ENCODE peak calls at places on chromosomes 7 and 10, in seven cellular contexts. C, Z, M, B, H, S and W are unnamed samples.

GRCh38 chr7:149824748-149825566 is 13.2 kb upstream of the ZNF862 start:
- DNase-seq in C (no peak), Z (no peak), M (peak; percentile 23), B (no peak), H (no peak), S (no peak), W (no peak)

GRCh38 chr7:81447351-81447952 is 322.4 kb downstream of the HGF start:
- DNase-seq in C (peak; percentile 51), Z (no peak), M (no peak), B (peak; percentile 77), H (peak; percentile 47), S (no peak), W (no peak)

GRCh38 chr7:135879238-135879637 is 97.9 kb downstream of the MTPN start:
- DNase-seq in C (no peak), Z (no peak), M (no peak), B (peak; percentile 52), H (no peak), S (no peak), W (no peak)

GRCh38 chr10:76946268-76946667 is 691.3 kb downstream of the KCNMA1 start:
- DNase-seq in C (no peak), Z (no peak), M (peak; percentile 33), B (peak; percentile 72), H (no peak), S (no peak), W (no peak)

GRCh38 chr10:97889461-97890265 is 40.0 kb downstream of the GOLGA7B start:
- DNase-seq in C (peak; percentile 59), Z (no peak), M (no peak), B (peak; percentile 59), H (peak; percentile 66), S (no peak), W (no peak)

GRCh38 chr7:108452707-108453106 is 3.5 kb downstream of the NRCAM start:
- DNase-seq in C (peak; percentile 15), Z (no peak), M (no peak), B (peak; percentile 65), H (peak; percentile 21), S (no peak), W (no peak)

GRCh38 chr7:44706788-44707557 is 41.7 kb upstream of the ZMIZ2 start:
- DNase-seq in C (no peak), Z (no peak), M (no peak), B (no peak), H (no peak), S (no peak), W (no peak)

GRCh38 chr10:43963793-43964425 is 315.2 kb upstream of the ZNF32 start:
- DNase-seq in C (no peak), Z (peak; percentile 59), M (no peak), B (no peak), H (no peak), S (no peak), W (no peak)

GRCh38 chr10:59212399-59212798 is 36.0 kb downstream of the PHYHIPL start:
- DNase-seq in C (no peak), Z (no peak), M (no peak), B (no peak), H (no peak), S (no peak), W (no peak)

GRCh38 chr10:103751696-103752287 is 103.6 kb downstream of the SH3PXD2A start:
- DNase-seq in C (no peak), Z (no peak), M (no peak), B (no peak), H (no peak), S (no peak), W (no peak)

GRCh38 chr7:17109017-17109416 is 189.4 kb upstream of the AHR start:
- DNase-seq in C (no peak), Z (no peak), M (no peak), B (peak; percentile 53), H (no peak), S (no peak), W (no peak)

GRCh38 chr7:43766564-43766963 is 8.1 kb downstream of the BLVRA start:
- DNase-seq in C (no peak), Z (no peak), M (no peak), B (no peak), H (no peak), S (no peak), W (no peak)

GRCh38 chr10:43700306-43700705 is 51.6 kb upstream of the ZNF32 start:
- DNase-seq in C (no peak), Z (no peak), M (no peak), B (peak; percentile 32), H (no peak), S (no peak), W (no peak)

GRCh38 chr10:112852308-112852707 is 97.7 kb upstream of the TCF7L2 start:
- DNase-seq in C (no peak), Z (no peak), M (peak; percentile 36), B (no peak), H (no peak), S (no peak), W (peak; percentile 59)

GRCh38 chr10:130358981-130359650 is 222.9 kb downstream of the GLRX3 start:
- DNase-seq in C (no peak), Z (no peak), M (no peak), B (no peak), H (no peak), S (no peak), W (no peak)

GRCh38 chr7:39130304-39130703 is 152.6 kb downstream of the POU6F2 start:
- DNase-seq in C (no peak), Z (no peak), M (no peak), B (no peak), H (no peak), S (no peak), W (no peak)

GRCh38 chr7:155920068-155920461 is 107.8 kb upstream of the SHH start:
- DNase-seq in C (no peak), Z (no peak), M (no peak), B (no peak), H (no peak), S (no peak), W (no peak)

GRCh38 chr7:151088019-151088855 is 2.0 kb downstream of the AGAP3 start:
- DNase-seq in C (no peak), Z (no peak), M (peak; percentile 63), B (no peak), H (no peak), S (no peak), W (no peak)

GRCh38 chr7:2468227-2468626 is 8.0 kb downstream of the GRIFIN start:
- DNase-seq in C (no peak), Z (no peak), M (no peak), B (no peak), H (no peak), S (no peak), W (no peak)

GRCh38 chr7:38953227-38953626 is 24.5 kb upstream of the POU6F2 start:
- DNase-seq in C (no peak), Z (no peak), M (no peak), B (no peak), H (no peak), S (no peak), W (no peak)

GRCh38 chr10:78184851-78185692 is 151.4 kb downstream of the RPS24 start:
- DNase-seq in C (no peak), Z (no peak), M (no peak), B (peak; percentile 38), H (no peak), S (no peak), W (no peak)

GRCh38 chr10:34181545-34182300 is 633.4 kb downstream of the PARD3 start:
- DNase-seq in C (no peak), Z (no peak), M (peak; percentile 42), B (peak; percentile 78), H (no peak), S (peak; percentile 48), W (no peak)

GRCh38 chr10:34184901-34185386 is 630.2 kb downstream of the PARD3 start:
- DNase-seq in C (no peak), Z (no peak), M (no peak), B (no peak), H (no peak), S (no peak), W (no peak)

GRCh38 chr10:34186013-34186412 is 629.1 kb downstream of the PARD3 start:
- DNase-seq in C (no peak), Z (no peak), M (no peak), B (no peak), H (no peak), S (no peak), W (no peak)

GRCh38 chr10:34180749-34181148 is 634.3 kb downstream of the PARD3 start:
- DNase-seq in C (no peak), Z (no peak), M (no peak), B (no peak), H (no peak), S (no peak), W (no peak)

DNA sequence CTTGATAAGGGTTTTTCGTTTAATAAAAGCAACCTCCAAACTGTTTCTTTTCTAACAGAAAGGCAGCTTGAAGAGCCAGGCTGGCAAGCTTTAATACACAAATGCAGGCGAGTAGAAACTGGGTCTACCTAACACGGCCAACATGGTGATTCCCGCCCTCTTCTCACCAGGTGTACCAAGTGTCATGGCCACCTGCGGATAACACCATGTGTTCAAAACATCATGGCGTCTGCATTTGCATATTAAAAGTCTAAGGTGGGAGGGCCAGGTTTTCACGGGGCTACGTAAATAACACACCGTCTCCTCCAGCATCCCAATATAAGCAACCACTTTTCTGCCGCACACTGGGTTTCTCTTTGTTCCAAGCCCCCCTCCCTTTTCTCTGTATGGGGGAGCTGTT is 631.7 kb downstream of the PARD3 start:
- DNase-seq in C (no peak), Z (no peak), M (no peak), B (no peak), H (no peak), S (no peak), W (no peak)
- H3K4me1 ChIP-seq in C (peaks cover 30% of the 10 kb centered on the region), Z (no peaks in the 10 kb centered on the region), M (peaks cover 35% of the 10 kb centered on the region), B (peaks cover 21% of the 10 kb centered on the region), H (no peaks in the 10 kb centered on the region), S (no peaks in the 10 kb centered on the region), W (peaks cover 14% of the 10 kb centered on the region)

GRCh38 chr10:11698691-11699545 is 43.3 kb upstream of the ECHDC3 start:
- DNase-seq in C (no peak), Z (no peak), M (no peak), B (no peak), H (no peak), S (no peak), W (peak; percentile 57)
- H3K4me1 ChIP-seq in C (no peaks in the 10 kb centered on the region), Z (no peaks in the 10 kb centered on the region), M (no peaks in the 10 kb centered on the region), B (no peaks in the 10 kb centered on the region), H (no peaks in the 10 kb centered on the region), S (no peaks in the 10 kb centered on the region), W (peaks cover 20% of the 10 kb centered on the region)

GRCh38 chr7:122311280-122311679 is 6.7 kb upstream of the FEZF1 start:
- DNase-seq in C (no peak), Z (no peak), M (no peak), B (no peak), H (no peak), S (no peak), W (no peak)
- H3K4me1 ChIP-seq in C (no peaks in the 10 kb centered on the region), Z (no peaks in the 10 kb centered on the region), M (peaks cover 15% of the 10 kb centered on the region), B (peaks cover 4% of the 10 kb centered on the region), H (no peaks in the 10 kb centered on the region), S (no peaks in the 10 kb centered on the region), W (peaks cover 8% of the 10 kb centered on the region)

GRCh38 chr10:62038609-62039190 is 137.2 kb downstream of the ARID5B start:
- DNase-seq in C (peak; percentile 44), Z (peak; percentile 77), M (peak; percentile 73), B (peak; percentile 87), H (peak; percentile 38), S (peak; percentile 81), W (peak; percentile 57)
- H3K4me1 ChIP-seq in C (peaks cover 23% of the 10 kb centered on the region), Z (no peaks in the 10 kb centered on the region), M (peaks cover 44% of the 10 kb centered on the region), B (peaks cover 4% of the 10 kb centered on the region), H (peaks cover 2% of the 10 kb centered on the region), S (peaks cover 6% of the 10 kb centered on the region), W (peaks cover 9% of the 10 kb centered on the region)